ENCODE peak calls at places on chromosome 18, in seven cellular contexts. One of them, this sample, is unnamed.

GRCh38 chr18:11146947-11147345 is 2.4 kb downstream of the PIEZO2 start:
- DNase-seq in OCI-LY7: no peak
- DNase-seq in CD8-positive, alpha-beta T cell: no peak
- DNase-seq in fibroblast of mammary gland: no peak
- DNase-seq in glutamatergic neuron: no peak
- DNase-seq in GM20000: no peak
- DNase-seq in lower lobe of right lung: no peak
- DNase-seq in this sample: no peak

GRCh38 chr18:10320201-10320600 is 134.2 kb upstream of the APCDD1 start:
- DNase-seq in OCI-LY7: no peak
- DNase-seq in CD8-positive, alpha-beta T cell: no peak
- DNase-seq in fibroblast of mammary gland: no peak
- DNase-seq in glutamatergic neuron: no peak
- DNase-seq in GM20000: no peak
- DNase-seq in lower lobe of right lung: no peak
- DNase-seq in this sample: no peak

GRCh38 chr18:59659486-59660187 is 37.6 kb downstream of the CCBE1 start:
- DNase-seq in OCI-LY7: no peak
- DNase-seq in CD8-positive, alpha-beta T cell: no peak
- DNase-seq in fibroblast of mammary gland: no peak
- DNase-seq in glutamatergic neuron: no peak
- DNase-seq in GM20000: no peak
- DNase-seq in lower lobe of right lung: no peak
- DNase-seq in this sample: peak; percentile 26

GRCh38 chr18:14999085-14999975 is 251.4 kb downstream of the ANKRD30B start:
- DNase-seq in OCI-LY7: no peak
- DNase-seq in CD8-positive, alpha-beta T cell: no peak
- DNase-seq in fibroblast of mammary gland: no peak
- DNase-seq in glutamatergic neuron: peak; percentile 57
- DNase-seq in GM20000: no peak
- DNase-seq in lower lobe of right lung: no peak
- DNase-seq in this sample: no peak

GRCh38 chr18:23356416-23356815 is 96.7 kb upstream of the RIOK3 start:
- DNase-seq in OCI-LY7: no peak
- DNase-seq in CD8-positive, alpha-beta T cell: no peak
- DNase-seq in fibroblast of mammary gland: no peak
- DNase-seq in glutamatergic neuron: no peak
- DNase-seq in GM20000: no peak
- DNase-seq in lower lobe of right lung: no peak
- DNase-seq in this sample: no peak

GRCh38 chr18:55657572-55658331 is 69.8 kb upstream of the TCF4 start:
- DNase-seq in OCI-LY7: no peak
- DNase-seq in CD8-positive, alpha-beta T cell: no peak
- DNase-seq in fibroblast of mammary gland: no peak
- DNase-seq in glutamatergic neuron: no peak
- DNase-seq in GM20000: no peak
- DNase-seq in lower lobe of right lung: no peak
- DNase-seq in this sample: no peak

GRCh38 chr18:49762191-49763077 is 50.9 kb downstream of the ACAA2 start:
- DNase-seq in OCI-LY7: no peak
- DNase-seq in CD8-positive, alpha-beta T cell: no peak
- DNase-seq in fibroblast of mammary gland: no peak
- DNase-seq in glutamatergic neuron: no peak
- DNase-seq in GM20000: no peak
- DNase-seq in lower lobe of right lung: no peak
- DNase-seq in this sample: no peak

GRCh38 chr18:3889803-3890202 is 439.8 kb downstream of the TGIF1 start:
- DNase-seq in OCI-LY7: no peak
- DNase-seq in CD8-positive, alpha-beta T cell: no peak
- DNase-seq in fibroblast of mammary gland: peak; percentile 88
- DNase-seq in glutamatergic neuron: no peak
- DNase-seq in GM20000: no peak
- DNase-seq in lower lobe of right lung: no peak
- DNase-seq in this sample: peak; percentile 23

GRCh38 chr18:48829443-48830149 is 121.2 kb downstream of the SMAD7 start:
- DNase-seq in OCI-LY7: no peak
- DNase-seq in CD8-positive, alpha-beta T cell: no peak
- DNase-seq in fibroblast of mammary gland: no peak
- DNase-seq in glutamatergic neuron: peak; percentile 42
- DNase-seq in GM20000: no peak
- DNase-seq in lower lobe of right lung: peak; percentile 51
- DNase-seq in this sample: no peak

GRCh38 chr18:3995476-3996102 is 459.5 kb downstream of the DLGAP1 start:
- DNase-seq in OCI-LY7: peak; percentile 85
- DNase-seq in CD8-positive, alpha-beta T cell: peak; percentile 46
- DNase-seq in fibroblast of mammary gland: peak; percentile 83
- DNase-seq in glutamatergic neuron: no peak
- DNase-seq in GM20000: peak; percentile 32
- DNase-seq in lower lobe of right lung: no peak
- DNase-seq in this sample: peak; percentile 80

GRCh38 chr18:67628674-67629073 is 112.2 kb upstream of the DSEL start:
- DNase-seq in OCI-LY7: no peak
- DNase-seq in CD8-positive, alpha-beta T cell: no peak
- DNase-seq in fibroblast of mammary gland: no peak
- DNase-seq in glutamatergic neuron: no peak
- DNase-seq in GM20000: no peak
- DNase-seq in lower lobe of right lung: no peak
- DNase-seq in this sample: no peak

GRCh38 chr18:24633121-24633520 is 172.7 kb downstream of the HRH4 start:
- DNase-seq in OCI-LY7: no peak
- DNase-seq in CD8-positive, alpha-beta T cell: no peak
- DNase-seq in fibroblast of mammary gland: peak; percentile 70
- DNase-seq in glutamatergic neuron: no peak
- DNase-seq in GM20000: no peak
- DNase-seq in lower lobe of right lung: no peak
- DNase-seq in this sample: no peak

GRCh38 chr18:13359195-13359594 is 140.6 kb downstream of the LDLRAD4 start:
- DNase-seq in OCI-LY7: peak; percentile 16
- DNase-seq in CD8-positive, alpha-beta T cell: no peak
- DNase-seq in fibroblast of mammary gland: no peak
- DNase-seq in glutamatergic neuron: no peak
- DNase-seq in GM20000: no peak
- DNase-seq in lower lobe of right lung: no peak
- DNase-seq in this sample: no peak

GRCh38 chr18:60266558-60266957 is 106.0 kb downstream of the MC4R start:
- DNase-seq in OCI-LY7: no peak
- DNase-seq in CD8-positive, alpha-beta T cell: no peak
- DNase-seq in fibroblast of mammary gland: no peak
- DNase-seq in glutamatergic neuron: no peak
- DNase-seq in GM20000: no peak
- DNase-seq in lower lobe of right lung: no peak
- DNase-seq in this sample: no peak

GRCh38 chr18:48035556-48035860 is 105.0 kb upstream of the SMAD2 start:
- DNase-seq in OCI-LY7: no peak
- DNase-seq in CD8-positive, alpha-beta T cell: no peak
- DNase-seq in fibroblast of mammary gland: no peak
- DNase-seq in glutamatergic neuron: no peak
- DNase-seq in GM20000: no peak
- DNase-seq in lower lobe of right lung: peak; percentile 14
- DNase-seq in this sample: no peak

GRCh38 chr18:9951022-9951859 is 37.4 kb downstream of the VAPA start:
- DNase-seq in OCI-LY7: peak; percentile 45
- DNase-seq in CD8-positive, alpha-beta T cell: no peak
- DNase-seq in fibroblast of mammary gland: peak; percentile 76
- DNase-seq in glutamatergic neuron: no peak
- DNase-seq in GM20000: peak; percentile 20
- DNase-seq in lower lobe of right lung: no peak
- DNase-seq in this sample: peak; percentile 84

GRCh38 chr18:374735-375168 is 106.9 kb upstream of the THOC1 start:
- DNase-seq in OCI-LY7: no peak
- DNase-seq in CD8-positive, alpha-beta T cell: no peak
- DNase-seq in fibroblast of mammary gland: peak; percentile 63
- DNase-seq in glutamatergic neuron: no peak
- DNase-seq in GM20000: no peak
- DNase-seq in lower lobe of right lung: no peak
- DNase-seq in this sample: no peak

GRCh38 chr18:28115149-28115550 is 61.8 kb downstream of the CDH2 start:
- DNase-seq in OCI-LY7: no peak
- DNase-seq in CD8-positive, alpha-beta T cell: no peak
- DNase-seq in fibroblast of mammary gland: peak; percentile 94
- DNase-seq in glutamatergic neuron: no peak
- DNase-seq in GM20000: no peak
- DNase-seq in lower lobe of right lung: no peak
- DNase-seq in this sample: peak; percentile 72

GRCh38 chr18:5237723-5238370 is 40.8 kb upstream of the AKAIN1 start:
- DNase-seq in OCI-LY7: peak; percentile 89
- DNase-seq in CD8-positive, alpha-beta T cell: peak; percentile 84
- DNase-seq in fibroblast of mammary gland: peak; percentile 85
- DNase-seq in glutamatergic neuron: peak; percentile 91
- DNase-seq in GM20000: peak; percentile 87
- DNase-seq in lower lobe of right lung: peak; percentile 92
- DNase-seq in this sample: peak; percentile 94

GRCh38 chr18:53625997-53626599 is 598.4 kb downstream of the MBD2 start:
- DNase-seq in OCI-LY7: no peak
- DNase-seq in CD8-positive, alpha-beta T cell: no peak
- DNase-seq in fibroblast of mammary gland: no peak
- DNase-seq in glutamatergic neuron: no peak
- DNase-seq in GM20000: no peak
- DNase-seq in lower lobe of right lung: no peak
- DNase-seq in this sample: no peak

GRCh38 chr18:66497351-66497750 is 106.5 kb downstream of the CDH19 start:
- DNase-seq in OCI-LY7: no peak
- DNase-seq in CD8-positive, alpha-beta T cell: no peak
- DNase-seq in fibroblast of mammary gland: no peak
- DNase-seq in glutamatergic neuron: no peak
- DNase-seq in GM20000: no peak
- DNase-seq in lower lobe of right lung: no peak
- DNase-seq in this sample: no peak

GRCh38 chr18:36627616-36628015 is 201.2 kb downstream of the TPGS2 start:
- DNase-seq in OCI-LY7: no peak
- DNase-seq in CD8-positive, alpha-beta T cell: no peak
- DNase-seq in fibroblast of mammary gland: peak; percentile 5
- DNase-seq in glutamatergic neuron: no peak
- DNase-seq in GM20000: no peak
- DNase-seq in lower lobe of right lung: no peak
- DNase-seq in this sample: no peak

GRCh38 chr18:73739098-73739497 is 408.5 kb downstream of the FBXO15 start:
- DNase-seq in OCI-LY7: no peak
- DNase-seq in CD8-positive, alpha-beta T cell: no peak
- DNase-seq in fibroblast of mammary gland: no peak
- DNase-seq in glutamatergic neuron: no peak
- DNase-seq in GM20000: no peak
- DNase-seq in lower lobe of right lung: no peak
- DNase-seq in this sample: peak; percentile 52

GRCh38 chr18:56038258-56039030 is 450.5 kb upstream of the TCF4 start:
- DNase-seq in OCI-LY7: peak; percentile 18
- DNase-seq in CD8-positive, alpha-beta T cell: no peak
- DNase-seq in fibroblast of mammary gland: no peak
- DNase-seq in glutamatergic neuron: peak; percentile 25
- DNase-seq in GM20000: no peak
- DNase-seq in lower lobe of right lung: no peak
- DNase-seq in this sample: no peak

GRCh38 chr18:31273812-31274527 is 44.0 kb upstream of the DSG1 start:
- DNase-seq in OCI-LY7: no peak
- DNase-seq in CD8-positive, alpha-beta T cell: no peak
- DNase-seq in fibroblast of mammary gland: no peak
- DNase-seq in glutamatergic neuron: no peak
- DNase-seq in GM20000: no peak
- DNase-seq in lower lobe of right lung: no peak
- DNase-seq in this sample: no peak

GRCh38 chr18:47149457-47150028 is 757 bp downstream of the HDHD2 start:
- DNase-seq in OCI-LY7: no peak
- DNase-seq in CD8-positive, alpha-beta T cell: no peak
- DNase-seq in fibroblast of mammary gland: peak; percentile 7
- DNase-seq in glutamatergic neuron: no peak
- DNase-seq in GM20000: no peak
- DNase-seq in lower lobe of right lung: no peak
- DNase-seq in this sample: no peak

GRCh38 chr18:28204154-28204553 is 27.2 kb upstream of the CDH2 start:
- DNase-seq in OCI-LY7: no peak
- DNase-seq in CD8-positive, alpha-beta T cell: no peak
- DNase-seq in fibroblast of mammary gland: peak; percentile 78
- DNase-seq in glutamatergic neuron: no peak
- DNase-seq in GM20000: no peak
- DNase-seq in lower lobe of right lung: no peak
- DNase-seq in this sample: peak; percentile 96

GRCh38 chr18:80200171-80200931 is 47.0 kb downstream of the PARD6G start:
- DNase-seq in OCI-LY7: no peak
- DNase-seq in CD8-positive, alpha-beta T cell: no peak
- DNase-seq in fibroblast of mammary gland: no peak
- DNase-seq in glutamatergic neuron: peak; percentile 40
- DNase-seq in GM20000: no peak
- DNase-seq in lower lobe of right lung: no peak
- DNase-seq in this sample: no peak
- TF ChIP-seq CTCF in OCI-LY7: peak; percentile 30
- TF ChIP-seq CTCF in CD8-positive, alpha-beta T cell: no peak
- TF ChIP-seq CTCF in fibroblast of mammary gland: no peak
- TF ChIP-seq CTCF in glutamatergic neuron: no peak
- TF ChIP-seq CTCF in GM20000: peak; percentile 30
- TF ChIP-seq CTCF in lower lobe of right lung: peak; percentile 17
- TF ChIP-seq CTCF in this sample: no peak

GRCh38 chr18:76459687-76460350 is 35.2 kb downstream of the ZNF516 start:
- DNase-seq in OCI-LY7: no peak
- DNase-seq in CD8-positive, alpha-beta T cell: no peak
- DNase-seq in fibroblast of mammary gland: peak; percentile 100
- DNase-seq in glutamatergic neuron: no peak
- DNase-seq in GM20000: peak; percentile 10
- DNase-seq in lower lobe of right lung: peak; percentile 56
- DNase-seq in this sample: peak; percentile 99
- TF ChIP-seq CTCF in OCI-LY7: no peak
- TF ChIP-seq CTCF in CD8-positive, alpha-beta T cell: no peak
- TF ChIP-seq CTCF in fibroblast of mammary gland: peak; percentile 9
- TF ChIP-seq CTCF in glutamatergic neuron: no peak
- TF ChIP-seq CTCF in GM20000: no peak
- TF ChIP-seq CTCF in lower lobe of right lung: no peak
- TF ChIP-seq CTCF in this sample: peak; percentile 3

DNA sequence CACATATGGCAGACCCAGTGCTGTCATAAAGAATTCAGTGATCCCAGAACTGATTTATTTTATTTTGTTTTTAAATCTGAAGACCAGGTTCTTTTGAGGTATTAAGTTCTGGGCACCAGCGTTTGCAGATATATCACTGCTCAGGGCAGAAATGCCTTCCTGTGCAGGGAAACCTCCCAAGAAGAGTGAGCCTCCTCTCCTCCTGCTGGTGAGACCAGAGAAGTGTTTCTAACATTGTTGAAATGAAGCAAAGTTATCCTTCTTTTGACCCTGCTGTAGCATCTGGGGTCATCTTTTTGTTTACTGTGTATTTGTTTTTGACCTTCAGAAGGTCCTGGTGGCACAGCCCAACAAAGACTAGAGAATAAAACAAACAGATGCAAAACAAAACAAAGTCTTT is 94.0 kb downstream of the AQP4 start:
- DNase-seq in OCI-LY7: no peak
- DNase-seq in CD8-positive, alpha-beta T cell: no peak
- DNase-seq in fibroblast of mammary gland: no peak
- DNase-seq in glutamatergic neuron: no peak
- DNase-seq in GM20000: peak; percentile 16
- DNase-seq in lower lobe of right lung: no peak
- DNase-seq in this sample: no peak
- TF ChIP-seq CTCF in OCI-LY7: peak; percentile 24
- TF ChIP-seq CTCF in CD8-positive, alpha-beta T cell: no peak
- TF ChIP-seq CTCF in fibroblast of mammary gland: peak; percentile 19
- TF ChIP-seq CTCF in glutamatergic neuron: peak; percentile 72
- TF ChIP-seq CTCF in GM20000: no peak
- TF ChIP-seq CTCF in lower lobe of right lung: peak; percentile 39
- TF ChIP-seq CTCF in this sample: peak; percentile 24

DNA sequence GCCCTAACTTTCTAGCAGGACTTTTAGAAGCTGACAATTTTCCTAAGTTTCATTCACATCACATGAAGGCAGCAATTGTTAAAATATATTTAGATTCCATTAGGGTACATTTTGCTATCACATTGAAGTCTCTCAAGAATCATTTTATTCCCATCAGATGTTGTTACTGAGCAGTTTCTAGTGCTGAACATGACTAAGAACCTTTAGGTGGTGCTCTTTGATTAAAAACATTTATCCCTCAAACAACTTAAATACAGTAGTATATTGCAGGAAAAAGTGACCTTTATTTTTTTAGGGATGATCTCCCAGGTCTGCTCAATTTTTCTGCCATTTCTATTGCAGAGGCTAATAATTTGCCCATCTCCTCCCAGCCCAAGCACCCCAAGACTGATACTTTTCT is 22.9 kb upstream of the NARS1 start:
- DNase-seq in OCI-LY7: no peak
- DNase-seq in CD8-positive, alpha-beta T cell: no peak
- DNase-seq in fibroblast of mammary gland: peak; percentile 41
- DNase-seq in glutamatergic neuron: no peak
- DNase-seq in GM20000: no peak
- DNase-seq in lower lobe of right lung: no peak
- DNase-seq in this sample: peak; percentile 36
- TF ChIP-seq CTCF in OCI-LY7: no peak
- TF ChIP-seq CTCF in CD8-positive, alpha-beta T cell: no peak
- TF ChIP-seq CTCF in fibroblast of mammary gland: peak; percentile 16
- TF ChIP-seq CTCF in glutamatergic neuron: no peak
- TF ChIP-seq CTCF in GM20000: no peak
- TF ChIP-seq CTCF in lower lobe of right lung: no peak
- TF ChIP-seq CTCF in this sample: no peak